ENCODE peak calls at places on chromosomes 7 and 10, in nine cellular contexts. S, G, Y, E, K, P, L, B and H are unnamed samples.

GRCh38 chr10:15313034-15313433 is 58.1 kb downstream of the FAM171A1 start:
- DNase-seq in Y (no peak), L (no peak), B (no peak), K (peak; percentile 79), P (no peak), E (no peak), G (no peak), S (no peak), H (no peak)

GRCh38 chr10:63105811-63106755 is 27.0 kb upstream of the NRBF2 start:
- DNase-seq in P (peak; percentile 61), Y (no peak), L (peak; percentile 47), S (no peak), E (peak; percentile 17), B (no peak), G (no peak), K (peak; percentile 87), H (no peak)

GRCh38 chr7:28853150-28853549 is 105.0 kb downstream of the TRIL start:
- DNase-seq in S (no peak), K (no peak), Y (no peak), G (no peak), L (no peak), E (no peak), B (no peak), P (no peak), H (no peak)

GRCh38 chr7:132455306-132455705 is 121.0 kb downstream of the PLXNA4 start:
- DNase-seq in G (no peak), Y (no peak), K (no peak), B (no peak), L (no peak), S (no peak), E (no peak), P (no peak), H (no peak)

GRCh38 chr7:95435422-95435780 is 573 bp upstream of the PON2 start:
- DNase-seq in P (no peak), B (no peak), K (no peak), S (no peak), Y (no peak), E (no peak), G (no peak), L (no peak), H (no peak)

GRCh38 chr7:154842608-154843007 is 160.3 kb downstream of the PAXIP1 start:
- DNase-seq in E (no peak), L (no peak), B (no peak), S (no peak), K (no peak), G (no peak), Y (no peak), P (no peak), H (no peak)

GRCh38 chr10:16509996-16510395 is 11.7 kb downstream of the C1QL3 start:
- DNase-seq in B (no peak), E (no peak), L (no peak), Y (no peak), G (no peak), P (peak; percentile 18), K (no peak), S (no peak), H (no peak)

GRCh38 chr10:28186461-28186860 is 116.4 kb downstream of the MPP7 start:
- DNase-seq in G (no peak), S (no peak), L (no peak), B (no peak), E (no peak), Y (no peak), P (no peak), K (no peak), H (no peak)

GRCh38 chr7:139034336-139034735 is 1.5 kb downstream of the ZC3HAV1L start:
- DNase-seq in P (peak; percentile 45), Y (no peak), S (no peak), B (no peak), E (no peak), L (no peak), K (no peak), G (no peak), H (no peak)

GRCh38 chr7:2681954-2682799 is 5.8 kb upstream of the AMZ1 start:
- DNase-seq in B (no peak), E (no peak), K (no peak), P (no peak), Y (no peak), S (peak; percentile 55), G (no peak), L (no peak), H (no peak)

GRCh38 chr7:123367508-123368122 is 166.8 kb downstream of the IQUB start:
- DNase-seq in P (no peak), Y (peak; percentile 46), L (no peak), S (no peak), B (no peak), K (no peak), G (peak; percentile 49), E (no peak), H (peak; percentile 9)

GRCh38 chr7:117077658-117078057 is 124.4 kb downstream of the ST7 start:
- DNase-seq in G (no peak), L (no peak), B (no peak), Y (no peak), K (no peak), E (no peak), S (no peak), P (no peak), H (no peak)

GRCh38 chr10:71143610-71144009 is 68.8 kb upstream of the UNC5B start:
- DNase-seq in G (no peak), K (peak; percentile 59), Y (no peak), L (no peak), B (no peak), S (no peak), P (no peak), E (no peak), H (no peak)

DNA sequence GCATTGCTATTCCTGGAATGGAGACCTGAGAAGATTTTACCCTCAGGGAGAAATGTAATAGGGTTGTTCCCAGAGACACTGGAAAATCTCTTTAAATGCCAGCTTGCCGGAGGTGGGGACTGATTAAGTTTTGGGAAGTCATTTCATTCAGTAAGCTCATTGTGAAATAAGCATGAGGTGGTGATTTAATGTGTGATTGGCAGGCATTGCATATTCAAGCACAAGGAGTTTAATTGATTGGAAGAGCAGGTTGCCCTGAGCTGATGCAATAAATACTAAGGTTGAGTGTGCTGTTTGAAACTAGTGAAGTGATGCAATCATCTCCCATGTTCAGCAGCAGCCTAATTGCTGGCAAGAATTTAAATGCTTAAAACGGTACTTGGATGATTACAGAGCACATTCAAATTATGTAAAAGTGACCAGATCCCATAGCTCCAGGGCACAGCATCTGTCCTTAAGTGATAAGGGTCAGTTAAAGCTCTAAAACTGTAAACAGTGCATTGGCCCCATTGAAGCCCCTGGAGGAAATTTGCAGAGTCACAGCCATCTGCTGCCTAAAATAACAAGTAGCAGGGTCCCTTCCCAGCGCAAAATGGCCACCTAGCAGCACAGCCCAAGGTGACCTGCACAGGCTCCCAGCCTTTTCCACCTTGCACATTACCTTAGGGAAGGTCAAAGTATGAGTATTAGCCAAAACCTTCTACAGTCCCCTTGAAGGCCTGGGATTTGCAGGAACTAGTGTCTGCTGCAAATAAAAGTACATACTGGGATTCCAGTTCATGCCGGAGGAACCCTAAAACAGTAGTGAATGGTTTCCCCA is 92.1 kb downstream of the CCDC71L start:
- DNase-seq in P (peak; percentile 85), S (no peak), K (no peak), L (no peak), Y (peak; percentile 43), G (peak; percentile 99), B (no peak), E (no peak), H (no peak)
- TF ChIP-seq POLR2A in P (no peak), S (no peak), K (no peak), L (no peak), Y (no peak), G (peak; percentile 50), B (no peak), E (no peak), H (no peak)

GRCh38 chr7:41383596-41383995 is 319.3 kb downstream of the INHBA start:
- DNase-seq in S (no peak), Y (no peak), B (no peak), E (no peak), P (no peak), K (no peak), L (no peak), G (no peak), H (no peak)

GRCh38 chr7:41384418-41384817 is 318.5 kb downstream of the INHBA start:
- DNase-seq in K (no peak), L (no peak), B (no peak), G (no peak), P (no peak), Y (no peak), S (no peak), E (no peak), H (no peak)

GRCh38 chr7:41391818-41392217 is 311.1 kb downstream of the INHBA start:
- DNase-seq in K (no peak), S (no peak), E (no peak), B (no peak), Y (no peak), G (no peak), L (no peak), P (no peak), H (no peak)

GRCh38 chr7:41385996-41386395 is 316.9 kb downstream of the INHBA start:
- DNase-seq in E (no peak), P (peak; percentile 2), L (no peak), Y (no peak), G (no peak), K (no peak), B (no peak), S (no peak), H (no peak)
- TF ChIP-seq POLR2A in E (no peak), P (no peak), L (no peak), Y (no peak), G (no peak), K (no peak), B (no peak), S (no peak), H (no peak)

GRCh38 chr10:101784558-101784957 is 1.3 kb upstream of the NPM3 start:
- DNase-seq in Y (no peak), L (no peak), B (no peak), K (no peak), G (no peak), P (no peak), E (no peak), S (no peak), H (no peak)
- TF ChIP-seq POLR2A in Y (no peak), L (no peak), B (no peak), K (no peak), G (no peak), P (no peak), E (no peak), S (no peak), H (no peak)

DNA sequence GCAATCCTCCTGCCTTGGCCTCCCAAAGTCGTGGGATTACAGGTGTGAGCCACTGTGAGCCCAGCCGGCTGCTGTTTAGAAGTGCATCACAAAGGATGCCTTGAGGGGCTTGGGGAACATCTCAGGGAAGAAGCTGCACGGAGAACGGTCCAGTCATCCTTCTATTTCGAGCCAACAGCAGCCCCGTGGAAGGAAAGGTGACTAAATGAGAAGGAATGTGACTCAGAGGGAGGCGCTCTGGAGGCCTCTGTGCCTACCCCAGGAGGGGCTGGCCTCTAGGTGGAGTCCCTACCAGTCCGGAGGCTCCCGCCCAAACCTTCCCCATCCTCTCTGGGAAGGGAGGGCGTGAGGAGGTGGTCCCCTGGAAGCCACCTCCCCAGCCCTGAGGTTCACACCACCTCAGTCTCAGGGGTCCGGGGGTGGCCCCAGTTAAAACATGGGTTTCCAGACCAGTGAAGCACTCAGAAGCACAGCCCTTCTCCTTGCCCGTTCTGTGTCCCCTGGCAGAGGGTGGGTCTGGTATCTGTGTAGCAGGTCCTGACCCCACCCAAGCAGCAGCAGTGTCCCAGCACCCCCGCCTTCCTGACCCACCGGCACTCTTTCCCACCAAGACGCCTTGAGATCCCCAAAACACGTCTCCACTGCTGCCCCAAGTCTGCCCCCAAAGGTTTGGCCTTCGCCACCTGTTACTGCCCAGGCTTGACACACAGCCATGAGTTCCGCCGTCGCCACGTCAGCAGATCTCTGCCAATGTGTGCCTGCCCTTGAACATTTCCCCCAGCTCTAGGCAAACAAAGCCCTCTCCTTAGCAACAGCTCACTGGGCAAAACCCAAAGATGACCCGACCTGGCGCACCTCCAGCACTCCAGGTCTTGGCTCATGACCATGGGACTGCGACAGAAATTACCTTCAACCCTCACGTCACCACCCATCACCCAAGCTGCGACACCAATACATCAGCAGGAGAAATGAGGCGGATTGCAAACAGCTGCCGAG is 75.9 kb downstream of the CTBP2 start:
- DNase-seq in P (peak; percentile 97), L (no peak), E (peak; percentile 38), K (no peak), G (peak; percentile 16), Y (peak; percentile 93), S (peak; percentile 85), B (peak; percentile 70), H (peak; percentile 86)
- TF ChIP-seq POLR2A in P (no peak), L (no peak), E (no peak), K (no peak), G (no peak), Y (no peak), S (no peak), B (no peak), H (no peak)